ENCODE peak calls at places on chromosomes 12 and 14, in four cellular contexts. One of them, this sample, is unnamed. For H3K4me1, the result is how much of the 10 kb centered on the place peaks cover.

GRCh38 chr12:122840580-122841513 is 5.6 kb downstream of the HIP1R start:
- DNase-seq in SK-N-SH: peak
- DNase-seq in cardiac muscle cell: no peak
- DNase-seq in right cardiac atrium: no peak
- DNase-seq in this sample: no peak

GRCh38 chr12:27524839-27525238 is 833 bp downstream of the PPFIBP1 start:
- DNase-seq in right cardiac atrium: no peak
- DNase-seq in SK-N-SH: no peak
- DNase-seq in cardiac muscle cell: peak
- DNase-seq in this sample: no peak

GRCh38 chr12:130401703-130402102 is 64.0 kb downstream of the PIWIL1 start:
- DNase-seq in SK-N-SH: no peak
- DNase-seq in cardiac muscle cell: no peak
- DNase-seq in right cardiac atrium: no peak
- DNase-seq in this sample: no peak

GRCh38 chr12:62866451-62867082 is 68.4 kb downstream of the PPM1H start:
- DNase-seq in right cardiac atrium: no peak
- DNase-seq in SK-N-SH: no peak
- DNase-seq in cardiac muscle cell: peak
- DNase-seq in this sample: no peak

GRCh38 chr14:43411841-43412240 is 1095.2 kb downstream of the FSCB start:
- DNase-seq in cardiac muscle cell: peak
- DNase-seq in right cardiac atrium: no peak
- DNase-seq in SK-N-SH: no peak
- DNase-seq in this sample: no peak

GRCh38 chr14:59246566-59246965 is 58.1 kb downstream of the DAAM1 start:
- DNase-seq in right cardiac atrium: no peak
- DNase-seq in SK-N-SH: no peak
- DNase-seq in cardiac muscle cell: no peak
- DNase-seq in this sample: no peak

GRCh38 chr12:111767362-111768158 is 827 bp downstream of the ALDH2 start:
- DNase-seq in cardiac muscle cell: peak
- DNase-seq in SK-N-SH: peak
- DNase-seq in right cardiac atrium: no peak
- DNase-seq in this sample: peak

GRCh38 chr12:110920324-110920910 is at the start of gene MYL2:
- DNase-seq in cardiac muscle cell: no peak
- DNase-seq in SK-N-SH: no peak
- DNase-seq in right cardiac atrium: no peak
- DNase-seq in this sample: no peak

GRCh38 chr12:117328556-117329100 is 32.8 kb downstream of the NOS1 start:
- DNase-seq in SK-N-SH: no peak
- DNase-seq in right cardiac atrium: no peak
- DNase-seq in cardiac muscle cell: no peak
- DNase-seq in this sample: no peak

GRCh38 chr12:12784911-12785814 is at the start of gene APOLD1:
- DNase-seq in SK-N-SH: no peak
- DNase-seq in cardiac muscle cell: peak
- DNase-seq in right cardiac atrium: peak
- DNase-seq in this sample: no peak

GRCh38 chr14:80325112-80325511 is 113.8 kb upstream of the DIO2 start:
- DNase-seq in cardiac muscle cell: no peak
- DNase-seq in SK-N-SH: no peak
- DNase-seq in right cardiac atrium: no peak
- DNase-seq in this sample: no peak

GRCh38 chr12:76957306-76957705 is 78.5 kb upstream of the CSRP2 start:
- DNase-seq in cardiac muscle cell: no peak
- DNase-seq in right cardiac atrium: no peak
- DNase-seq in SK-N-SH: no peak
- DNase-seq in this sample: no peak

GRCh38 chr12:39646963-39647362 is 27.4 kb upstream of the ABCD2 start:
- DNase-seq in SK-N-SH: no peak
- DNase-seq in right cardiac atrium: no peak
- DNase-seq in cardiac muscle cell: no peak
- DNase-seq in this sample: no peak

GRCh38 chr12:116687888-116688287 is 50.0 kb downstream of the SPRING1 start:
- DNase-seq in cardiac muscle cell: peak
- DNase-seq in SK-N-SH: peak
- DNase-seq in right cardiac atrium: peak
- DNase-seq in this sample: peak

GRCh38 chr12:31034372-31034771 is 39.3 kb upstream of the DDX11 start:
- DNase-seq in cardiac muscle cell: no peak
- DNase-seq in SK-N-SH: no peak
- DNase-seq in right cardiac atrium: no peak
- DNase-seq in this sample: no peak

GRCh38 chr12:39103552-39104165 is 198.3 kb upstream of the CPNE8 start:
- DNase-seq in SK-N-SH: peak
- DNase-seq in cardiac muscle cell: peak
- DNase-seq in right cardiac atrium: no peak
- DNase-seq in this sample: peak

GRCh38 chr14:85233756-85234545 is 296.0 kb upstream of the FLRT2 start:
- DNase-seq in cardiac muscle cell: peak
- DNase-seq in SK-N-SH: no peak
- DNase-seq in right cardiac atrium: no peak
- DNase-seq in this sample: no peak

GRCh38 chr12:108616941-108617858 is 16.5 kb downstream of the SELPLG start:
- DNase-seq in SK-N-SH: no peak
- DNase-seq in right cardiac atrium: no peak
- DNase-seq in cardiac muscle cell: no peak
- DNase-seq in this sample: no peak

GRCh38 chr12:76690916-76691700 is 72.8 kb upstream of the ZDHHC17 start:
- DNase-seq in SK-N-SH: no peak
- DNase-seq in right cardiac atrium: no peak
- DNase-seq in cardiac muscle cell: peak
- DNase-seq in this sample: no peak

GRCh38 chr14:95564060-95564459 is 29.2 kb downstream of the GLRX5 start:
- DNase-seq in right cardiac atrium: peak
- DNase-seq in SK-N-SH: no peak
- DNase-seq in cardiac muscle cell: peak
- DNase-seq in this sample: no peak

GRCh38 chr12:101761347-101761746 is 22.1 kb upstream of the SYCP3 start:
- DNase-seq in SK-N-SH: no peak
- DNase-seq in right cardiac atrium: no peak
- DNase-seq in cardiac muscle cell: peak
- DNase-seq in this sample: no peak

GRCh38 chr12:34400986-34401658 is 378.8 kb downstream of the ALG10 start:
- DNase-seq in right cardiac atrium: no peak
- DNase-seq in cardiac muscle cell: no peak
- DNase-seq in SK-N-SH: peak
- DNase-seq in this sample: peak

GRCh38 chr14:100234511-100234910 is 4.4 kb upstream of the YY1 start:
- DNase-seq in right cardiac atrium: no peak
- DNase-seq in SK-N-SH: no peak
- DNase-seq in cardiac muscle cell: no peak
- DNase-seq in this sample: no peak

GRCh38 chr14:34710006-34710405 is 4.4 kb downstream of the CFL2 start:
- DNase-seq in right cardiac atrium: no peak
- DNase-seq in cardiac muscle cell: peak
- DNase-seq in SK-N-SH: no peak
- DNase-seq in this sample: no peak

GRCh38 chr14:99287269-99287942 is 15.4 kb upstream of the BCL11B start:
- DNase-seq in right cardiac atrium: no peak
- DNase-seq in cardiac muscle cell: no peak
- DNase-seq in SK-N-SH: no peak
- DNase-seq in this sample: no peak

GRCh38 chr12:22755629-22756028 is 130.7 kb downstream of the ETNK1 start:
- DNase-seq in cardiac muscle cell: no peak
- DNase-seq in SK-N-SH: no peak
- DNase-seq in right cardiac atrium: no peak
- DNase-seq in this sample: no peak

GRCh38 chr14:50038398-50039119 is 77.8 kb downstream of the VCPKMT start:
- DNase-seq in cardiac muscle cell: peak
- DNase-seq in SK-N-SH: no peak
- DNase-seq in right cardiac atrium: no peak
- DNase-seq in this sample: no peak
- H3K4me3 ChIP-seq in cardiac muscle cell: no peak
- H3K4me3 ChIP-seq in SK-N-SH: no peak
- H3K4me3 ChIP-seq in right cardiac atrium: no peak
- H3K4me3 ChIP-seq in this sample: no peak

GRCh38 chr12:47216150-47216677 is 136.5 kb upstream of the AMIGO2 start:
- DNase-seq in cardiac muscle cell: no peak
- DNase-seq in right cardiac atrium: no peak
- DNase-seq in SK-N-SH: no peak
- DNase-seq in this sample: no peak

GRCh38 chr12:47221256-47222023 is 141.7 kb upstream of the AMIGO2 start:
- DNase-seq in SK-N-SH: no peak
- DNase-seq in cardiac muscle cell: no peak
- DNase-seq in right cardiac atrium: no peak
- DNase-seq in this sample: no peak

GRCh38 chr12:47219243-47219642 is 139.5 kb upstream of the AMIGO2 start:
- DNase-seq in SK-N-SH: no peak
- DNase-seq in cardiac muscle cell: peak
- DNase-seq in right cardiac atrium: no peak
- DNase-seq in this sample: no peak

GRCh38 chr12:47214771-47215170 is 135.0 kb upstream of the AMIGO2 start:
- DNase-seq in cardiac muscle cell: no peak
- DNase-seq in right cardiac atrium: no peak
- DNase-seq in SK-N-SH: no peak
- DNase-seq in this sample: no peak

DNA sequence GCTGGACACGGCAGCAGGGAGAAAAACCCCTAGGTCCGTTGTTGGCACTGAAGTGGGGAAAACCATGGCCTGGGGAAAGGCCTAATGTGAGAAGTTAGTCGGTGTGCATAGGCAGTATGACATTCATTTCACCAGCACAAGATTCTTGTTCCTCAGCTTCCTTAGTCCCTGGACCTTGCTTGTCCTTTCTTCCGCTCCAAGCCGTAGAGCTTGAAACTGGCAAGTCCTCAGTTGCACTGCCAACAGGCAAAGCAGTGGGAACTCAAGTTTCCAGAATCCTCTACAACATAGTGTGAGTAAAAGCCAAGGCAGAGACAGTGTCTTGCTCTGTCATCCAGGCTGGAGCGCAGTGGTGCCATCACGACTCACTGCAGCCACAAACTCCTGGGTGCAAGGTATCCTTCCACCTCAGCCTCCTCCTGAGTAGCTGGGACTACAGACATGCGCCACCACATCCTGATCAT is 138.5 kb upstream of the AMIGO2 start:
- DNase-seq in cardiac muscle cell: no peak
- DNase-seq in SK-N-SH: no peak
- DNase-seq in right cardiac atrium: no peak
- DNase-seq in this sample: no peak
- H3K4me1 ChIP-seq in cardiac muscle cell: under half
- H3K4me1 ChIP-seq in SK-N-SH: under half
- H3K4me1 ChIP-seq in right cardiac atrium: under half
- H3K4me1 ChIP-seq in this sample: under half

GRCh38 chr12:32390572-32391219 is 8.7 kb upstream of the FGD4 start:
- DNase-seq in right cardiac atrium: no peak
- DNase-seq in cardiac muscle cell: peak
- DNase-seq in SK-N-SH: peak
- DNase-seq in this sample: no peak
- H3K4me3 ChIP-seq in right cardiac atrium: peak
- H3K4me3 ChIP-seq in cardiac muscle cell: no peak
- H3K4me3 ChIP-seq in SK-N-SH: peak
- H3K4me3 ChIP-seq in this sample: no peak

DNA sequence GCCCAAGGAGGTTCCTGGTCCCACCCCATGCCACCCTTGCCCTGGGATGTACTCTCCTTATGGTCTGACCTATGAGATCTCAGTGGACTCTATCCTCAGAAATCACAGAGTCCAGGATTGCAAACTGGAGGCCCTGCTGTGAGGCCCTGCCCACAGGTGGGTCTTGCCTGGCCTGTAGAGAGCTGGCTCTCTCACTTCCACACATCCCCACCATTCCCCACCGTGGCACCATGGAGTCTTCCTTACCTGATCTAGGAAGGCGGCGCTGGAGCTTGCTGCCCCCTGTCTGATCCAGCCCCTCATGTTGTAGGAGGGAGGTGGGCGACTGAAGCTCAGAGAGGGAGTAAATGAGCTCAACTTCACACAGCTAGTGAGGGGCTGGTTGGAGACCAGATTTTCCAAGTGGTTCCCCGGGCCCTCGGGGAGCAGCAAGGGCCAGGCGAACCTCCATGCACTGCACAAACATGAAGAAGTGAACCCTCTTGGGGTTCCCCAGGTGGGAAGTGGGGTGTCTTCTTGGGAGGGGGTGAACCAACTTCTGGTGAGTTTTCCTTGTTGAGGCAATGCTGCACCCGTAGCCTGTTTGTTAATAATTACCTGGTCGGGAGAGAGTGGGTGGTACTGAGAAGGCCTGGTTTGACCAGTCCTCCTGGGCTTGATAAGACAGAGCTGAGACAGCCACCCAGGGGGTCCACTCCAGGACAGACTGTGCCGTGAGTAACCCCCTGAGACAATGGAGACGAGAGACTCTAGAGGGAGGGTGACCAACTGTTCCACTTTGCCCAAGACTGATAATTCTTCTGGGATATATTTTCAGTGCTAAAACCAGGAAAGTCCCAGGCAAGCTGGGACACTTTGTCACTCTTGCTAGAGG is at the start of gene SERPINA4:
- DNase-seq in right cardiac atrium: no peak
- DNase-seq in SK-N-SH: no peak
- DNase-seq in cardiac muscle cell: no peak
- DNase-seq in this sample: no peak
- H3K4me1 ChIP-seq in right cardiac atrium: under half
- H3K4me1 ChIP-seq in SK-N-SH: under half
- H3K4me1 ChIP-seq in cardiac muscle cell: under half
- H3K4me1 ChIP-seq in this sample: under half

DNA sequence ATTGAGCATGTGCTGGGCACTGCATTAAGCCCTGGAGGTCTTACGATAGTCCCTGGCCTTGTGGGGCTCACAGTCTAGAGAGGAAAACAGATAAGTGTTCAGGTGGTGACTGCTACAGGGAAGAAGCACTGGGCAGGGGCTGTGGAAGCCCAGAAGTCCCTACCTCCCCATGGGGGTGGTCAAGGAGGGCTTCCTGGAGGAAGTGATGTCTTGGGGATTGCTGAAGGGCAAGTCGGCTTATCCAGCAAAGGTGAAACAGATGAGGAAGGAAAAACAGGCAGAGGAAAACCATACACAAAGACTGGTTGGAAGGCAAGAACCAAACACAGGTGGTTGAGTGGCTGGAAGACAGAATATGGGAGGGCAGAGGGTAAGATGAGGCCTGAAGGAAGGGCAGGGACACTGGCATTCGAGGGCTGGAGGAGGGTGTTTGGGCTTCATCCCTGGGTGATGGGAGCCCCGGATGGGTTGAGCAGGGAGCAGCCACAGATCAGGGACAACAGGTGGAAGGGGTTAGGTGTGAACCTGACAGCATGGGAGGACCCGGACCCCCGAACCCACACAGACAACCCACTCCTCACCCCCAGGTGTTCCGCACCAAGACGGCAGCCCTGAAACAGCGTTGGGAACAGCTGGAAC is 2.8 kb downstream of the CFAP73 start:
- DNase-seq in SK-N-SH: no peak
- DNase-seq in cardiac muscle cell: no peak
- DNase-seq in right cardiac atrium: no peak
- DNase-seq in this sample: no peak
- H3K4me3 ChIP-seq in SK-N-SH: no peak
- H3K4me3 ChIP-seq in cardiac muscle cell: peak
- H3K4me3 ChIP-seq in right cardiac atrium: no peak
- H3K4me3 ChIP-seq in this sample: peak

DNA sequence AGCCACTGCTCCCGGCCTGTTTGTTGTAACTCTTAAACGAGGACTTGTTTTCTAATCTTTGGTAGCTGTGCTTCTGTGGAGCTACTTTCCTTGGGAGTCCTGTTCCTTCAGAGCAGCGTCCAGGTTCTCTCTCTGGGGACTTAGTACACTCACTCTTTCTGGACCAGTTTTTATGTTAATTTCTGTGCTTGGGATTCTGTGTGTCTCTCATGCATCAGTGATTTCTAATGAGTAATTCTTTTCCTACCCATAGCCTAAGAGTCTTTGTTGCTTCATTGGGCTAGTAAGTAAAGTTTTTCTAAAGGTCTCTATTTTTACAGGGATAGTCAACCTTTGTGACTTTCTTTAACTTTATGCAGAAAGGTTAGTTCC is 289.3 kb downstream of the FBXL14 start:
- DNase-seq in SK-N-SH: no peak
- DNase-seq in right cardiac atrium: no peak
- DNase-seq in cardiac muscle cell: no peak
- DNase-seq in this sample: no peak
- H3K4me1 ChIP-seq in SK-N-SH: under half
- H3K4me1 ChIP-seq in right cardiac atrium: under half
- H3K4me1 ChIP-seq in cardiac muscle cell: under half
- H3K4me1 ChIP-seq in this sample: under half

This sample was measured in BE2C.